ENCODE peak calls at places on chromosomes 16 and 17, in eight cellular contexts. One of them, this sample, is unnamed.

GRCh38 chr17:77025781-77026180 is 115.0 kb upstream of the SEC14L1 start:
- DNase-seq in upper lobe of left lung: no peak
- DNase-seq in stomach: no peak
- DNase-seq in breast epithelium: no peak
- DNase-seq in HCT116: no peak
- DNase-seq in SK-N-SH: no peak
- DNase-seq in GM12878: no peak
- DNase-seq in transverse colon: no peak
- DNase-seq in this sample: no peak

GRCh38 chr16:85281181-85281580 is 168.9 kb upstream of the CIBAR2 start:
- DNase-seq in upper lobe of left lung: no peak
- DNase-seq in stomach: no peak
- DNase-seq in breast epithelium: no peak
- DNase-seq in HCT116: no peak
- DNase-seq in SK-N-SH: no peak
- DNase-seq in GM12878: no peak
- DNase-seq in transverse colon: no peak
- DNase-seq in this sample: no peak

GRCh38 chr16:9102379-9102778 is 10.9 kb downstream of the HAPSTR1 start:
- DNase-seq in upper lobe of left lung: no peak
- DNase-seq in stomach: no peak
- DNase-seq in breast epithelium: no peak
- DNase-seq in HCT116: no peak
- DNase-seq in SK-N-SH: no peak
- DNase-seq in GM12878: no peak
- DNase-seq in transverse colon: no peak
- DNase-seq in this sample: no peak

GRCh38 chr16:50581830-50582229 is 33.6 kb downstream of the NKD1 start:
- DNase-seq in upper lobe of left lung: no peak
- DNase-seq in stomach: no peak
- DNase-seq in breast epithelium: no peak
- DNase-seq in HCT116: no peak
- DNase-seq in SK-N-SH: no peak
- DNase-seq in GM12878: no peak
- DNase-seq in transverse colon: no peak
- DNase-seq in this sample: no peak

GRCh38 chr17:80884811-80885210 is 106.8 kb upstream of the CHMP6 start:
- DNase-seq in upper lobe of left lung: no peak
- DNase-seq in stomach: no peak
- DNase-seq in breast epithelium: no peak
- DNase-seq in HCT116: no peak
- DNase-seq in SK-N-SH: no peak
- DNase-seq in GM12878: no peak
- DNase-seq in transverse colon: no peak
- DNase-seq in this sample: no peak

GRCh38 chr16:74950511-74950910 is 34.4 kb downstream of the WDR59 start:
- DNase-seq in upper lobe of left lung: no peak
- DNase-seq in stomach: no peak
- DNase-seq in breast epithelium: no peak
- DNase-seq in HCT116: no peak
- DNase-seq in SK-N-SH: no peak
- DNase-seq in GM12878: no peak
- DNase-seq in transverse colon: no peak
- DNase-seq in this sample: no peak

GRCh38 chr16:11896776-11897175 is 19.0 kb downstream of the GSPT1 start:
- DNase-seq in upper lobe of left lung: no peak
- DNase-seq in stomach: no peak
- DNase-seq in breast epithelium: no peak
- DNase-seq in HCT116: no peak
- DNase-seq in SK-N-SH: no peak
- DNase-seq in GM12878: no peak
- DNase-seq in transverse colon: no peak
- DNase-seq in this sample: no peak

GRCh38 chr17:42819939-42820535 is 4.0 kb downstream of the BECN1 start:
- DNase-seq in upper lobe of left lung: peak; percentile 71
- DNase-seq in stomach: peak; percentile 71
- DNase-seq in breast epithelium: no peak
- DNase-seq in HCT116: peak; percentile 21
- DNase-seq in SK-N-SH: peak; percentile 70
- DNase-seq in GM12878: no peak
- DNase-seq in transverse colon: peak; percentile 66
- DNase-seq in this sample: no peak

GRCh38 chr17:73302189-73302588 is 9.6 kb downstream of the CDC42EP4 start:
- DNase-seq in upper lobe of left lung: no peak
- DNase-seq in stomach: no peak
- DNase-seq in breast epithelium: no peak
- DNase-seq in HCT116: no peak
- DNase-seq in SK-N-SH: no peak
- DNase-seq in GM12878: no peak
- DNase-seq in transverse colon: no peak
- DNase-seq in this sample: no peak

GRCh38 chr16:87461466-87461975 is 31.3 kb downstream of the ZCCHC14 start:
- DNase-seq in upper lobe of left lung: peak; percentile 97
- DNase-seq in stomach: peak; percentile 96
- DNase-seq in breast epithelium: peak; percentile 87
- DNase-seq in HCT116: peak; percentile 98
- DNase-seq in SK-N-SH: no peak
- DNase-seq in GM12878: no peak
- DNase-seq in transverse colon: peak; percentile 93
- DNase-seq in this sample: peak; percentile 89

GRCh38 chr17:38750312-38751121 is 2.0 kb upstream of the PSMB3 start:
- DNase-seq in upper lobe of left lung: no peak
- DNase-seq in stomach: no peak
- DNase-seq in breast epithelium: no peak
- DNase-seq in HCT116: no peak
- DNase-seq in SK-N-SH: no peak
- DNase-seq in GM12878: no peak
- DNase-seq in transverse colon: no peak
- DNase-seq in this sample: no peak

GRCh38 chr16:2919511-2920255 is 8.0 kb downstream of the FLYWCH1 start:
- DNase-seq in upper lobe of left lung: peak; percentile 36
- DNase-seq in stomach: peak; percentile 62
- DNase-seq in breast epithelium: no peak
- DNase-seq in HCT116: peak; percentile 57
- DNase-seq in SK-N-SH: peak; percentile 84
- DNase-seq in GM12878: no peak
- DNase-seq in transverse colon: peak; percentile 61
- DNase-seq in this sample: peak; percentile 44
- TF ChIP-seq POLR2AphosphoS5 in upper lobe of left lung: peak; percentile 19
- TF ChIP-seq POLR2AphosphoS5 in stomach: no peak
- TF ChIP-seq POLR2AphosphoS5 in breast epithelium: no peak
- TF ChIP-seq POLR2AphosphoS5 in HCT116: no peak
- TF ChIP-seq POLR2AphosphoS5 in SK-N-SH: no peak
- TF ChIP-seq POLR2AphosphoS5 in GM12878: no peak
- TF ChIP-seq POLR2AphosphoS5 in transverse colon: no peak
- TF ChIP-seq POLR2AphosphoS5 in this sample: peak; percentile 68

DNA sequence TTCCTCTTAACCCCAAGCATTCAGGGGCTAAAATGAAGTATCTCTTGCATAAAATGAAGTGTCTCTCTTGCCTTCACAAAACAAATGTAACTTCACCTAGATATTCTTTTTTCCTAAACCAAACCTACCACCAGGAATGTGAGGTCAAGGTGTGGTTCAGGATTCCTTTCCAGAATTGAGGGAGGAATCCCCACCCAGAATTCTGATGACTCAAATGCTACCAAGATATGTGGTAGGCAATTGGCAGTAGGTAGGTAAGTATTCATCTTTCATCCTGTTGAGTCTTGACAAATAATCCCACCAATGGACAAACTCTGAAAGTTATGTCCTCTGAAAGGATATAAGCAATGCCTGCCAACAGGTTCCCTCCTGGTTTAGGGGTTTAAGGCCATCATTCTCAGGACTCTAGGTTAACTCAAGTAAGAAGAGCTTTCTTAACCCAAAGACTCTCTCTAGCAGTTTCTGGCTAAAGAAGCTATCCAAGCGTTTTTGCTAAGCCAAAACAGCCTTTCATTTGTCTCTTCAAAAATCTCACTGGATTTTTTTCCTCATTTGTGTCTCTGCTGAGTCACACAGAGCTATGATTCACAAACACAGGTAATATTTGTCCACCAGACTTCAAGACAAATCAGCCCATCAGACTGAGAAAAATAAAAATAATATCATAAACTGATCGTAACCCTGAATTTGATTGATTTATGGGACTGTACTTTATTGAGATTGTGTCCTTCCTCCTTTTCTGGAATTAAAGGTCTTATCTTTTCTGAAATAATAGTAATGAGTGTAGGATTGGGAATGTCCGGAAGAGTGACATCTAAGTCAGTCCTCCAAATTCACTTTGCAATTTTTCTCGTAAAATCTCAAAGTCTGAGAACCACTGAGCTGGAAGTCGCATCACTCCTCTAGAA is 26.0 kb downstream of the TRIM16 start:
- DNase-seq in upper lobe of left lung: no peak
- DNase-seq in stomach: no peak
- DNase-seq in breast epithelium: no peak
- DNase-seq in HCT116: peak; percentile 57
- DNase-seq in SK-N-SH: no peak
- DNase-seq in GM12878: no peak
- DNase-seq in transverse colon: no peak
- DNase-seq in this sample: no peak
- H3K4me1 ChIP-seq in upper lobe of left lung: peaks cover 5% of the 10 kb centered on the region
- H3K4me1 ChIP-seq in stomach: peaks cover 17% of the 10 kb centered on the region
- H3K4me1 ChIP-seq in breast epithelium: no peaks in the 10 kb centered on the region
- H3K4me1 ChIP-seq in HCT116: peaks cover 79% of the 10 kb centered on the region
- H3K4me1 ChIP-seq in SK-N-SH: peaks cover 9% of the 10 kb centered on the region
- H3K4me1 ChIP-seq in GM12878: peaks cover 7% of the 10 kb centered on the region
- H3K4me1 ChIP-seq in transverse colon: no peaks in the 10 kb centered on the region
- H3K4me1 ChIP-seq in this sample: no peaks in the 10 kb centered on the region

GRCh38 chr16:29809031-29809747 is 2.8 kb upstream of the PRRT2 start:
- DNase-seq in upper lobe of left lung: no peak
- DNase-seq in stomach: no peak
- DNase-seq in breast epithelium: no peak
- DNase-seq in HCT116: no peak
- DNase-seq in SK-N-SH: no peak
- DNase-seq in GM12878: no peak
- DNase-seq in transverse colon: no peak
- DNase-seq in this sample: no peak

GRCh38 chr16:29809850-29810698 is 1.9 kb upstream of the PRRT2 start:
- DNase-seq in upper lobe of left lung: no peak
- DNase-seq in stomach: no peak
- DNase-seq in breast epithelium: no peak
- DNase-seq in HCT116: no peak
- DNase-seq in SK-N-SH: no peak
- DNase-seq in GM12878: no peak
- DNase-seq in transverse colon: no peak
- DNase-seq in this sample: no peak

GRCh38 chr16:29807426-29808218 is 1.3 kb downstream of the MAZ start:
- DNase-seq in upper lobe of left lung: peak; percentile 92
- DNase-seq in stomach: peak; percentile 89
- DNase-seq in breast epithelium: peak; percentile 86
- DNase-seq in HCT116: peak; percentile 82
- DNase-seq in SK-N-SH: peak; percentile 77
- DNase-seq in GM12878: no peak
- DNase-seq in transverse colon: peak; percentile 93
- DNase-seq in this sample: peak; percentile 90

GRCh38 chr16:29806641-29807425 is 504 bp downstream of the MAZ start:
- DNase-seq in upper lobe of left lung: peak; percentile 58
- DNase-seq in stomach: peak; percentile 44
- DNase-seq in breast epithelium: no peak
- DNase-seq in HCT116: no peak
- DNase-seq in SK-N-SH: peak; percentile 70
- DNase-seq in GM12878: no peak
- DNase-seq in transverse colon: peak; percentile 64
- DNase-seq in this sample: peak; percentile 29

GRCh38 chr16:29808219-29808900 is 2.0 kb downstream of the MAZ start:
- DNase-seq in upper lobe of left lung: no peak
- DNase-seq in stomach: no peak
- DNase-seq in breast epithelium: no peak
- DNase-seq in HCT116: no peak
- DNase-seq in SK-N-SH: no peak
- DNase-seq in GM12878: no peak
- DNase-seq in transverse colon: no peak
- DNase-seq in this sample: no peak
- TF ChIP-seq POLR2AphosphoS5 in upper lobe of left lung: no peak
- TF ChIP-seq POLR2AphosphoS5 in stomach: no peak
- TF ChIP-seq POLR2AphosphoS5 in breast epithelium: no peak
- TF ChIP-seq POLR2AphosphoS5 in HCT116: peak; percentile 60
- TF ChIP-seq POLR2AphosphoS5 in SK-N-SH: no peak
- TF ChIP-seq POLR2AphosphoS5 in GM12878: no peak
- TF ChIP-seq POLR2AphosphoS5 in transverse colon: no peak
- TF ChIP-seq POLR2AphosphoS5 in this sample: no peak

GRCh38 chr16:14063618-14064581 is 7.2 kb upstream of the MRTFB start:
- DNase-seq in upper lobe of left lung: no peak
- DNase-seq in stomach: no peak
- DNase-seq in breast epithelium: no peak
- DNase-seq in HCT116: no peak
- DNase-seq in SK-N-SH: no peak
- DNase-seq in GM12878: no peak
- DNase-seq in transverse colon: no peak
- DNase-seq in this sample: no peak
- H3K4me1 ChIP-seq in upper lobe of left lung: no peaks in the 10 kb centered on the region
- H3K4me1 ChIP-seq in stomach: no peaks in the 10 kb centered on the region
- H3K4me1 ChIP-seq in breast epithelium: no peaks in the 10 kb centered on the region
- H3K4me1 ChIP-seq in HCT116: no peaks in the 10 kb centered on the region
- H3K4me1 ChIP-seq in SK-N-SH: no peaks in the 10 kb centered on the region
- H3K4me1 ChIP-seq in GM12878: no peaks in the 10 kb centered on the region
- H3K4me1 ChIP-seq in transverse colon: no peaks in the 10 kb centered on the region
- H3K4me1 ChIP-seq in this sample: no peaks in the 10 kb centered on the region

GRCh38 chr16:49281843-49282642 is 405 bp upstream of the CBLN1 start:
- DNase-seq in upper lobe of left lung: peak; percentile 83
- DNase-seq in stomach: peak; percentile 77
- DNase-seq in breast epithelium: peak; percentile 80
- DNase-seq in HCT116: no peak
- DNase-seq in SK-N-SH: peak; percentile 100
- DNase-seq in GM12878: no peak
- DNase-seq in transverse colon: peak; percentile 91
- DNase-seq in this sample: peak; percentile 59
- TF ChIP-seq POLR2AphosphoS5 in upper lobe of left lung: no peak
- TF ChIP-seq POLR2AphosphoS5 in stomach: no peak
- TF ChIP-seq POLR2AphosphoS5 in breast epithelium: no peak
- TF ChIP-seq POLR2AphosphoS5 in HCT116: no peak
- TF ChIP-seq POLR2AphosphoS5 in SK-N-SH: no peak
- TF ChIP-seq POLR2AphosphoS5 in GM12878: no peak
- TF ChIP-seq POLR2AphosphoS5 in transverse colon: peak; percentile 49
- TF ChIP-seq POLR2AphosphoS5 in this sample: no peak

GRCh38 chr16:64920211-64920610 is 201.7 kb downstream of the CDH11 start:
- DNase-seq in upper lobe of left lung: no peak
- DNase-seq in stomach: no peak
- DNase-seq in breast epithelium: no peak
- DNase-seq in HCT116: no peak
- DNase-seq in SK-N-SH: no peak
- DNase-seq in GM12878: no peak
- DNase-seq in transverse colon: no peak
- DNase-seq in this sample: no peak

GRCh38 chr16:64926476-64926875 is 195.4 kb downstream of the CDH11 start:
- DNase-seq in upper lobe of left lung: no peak
- DNase-seq in stomach: no peak
- DNase-seq in breast epithelium: no peak
- DNase-seq in HCT116: no peak
- DNase-seq in SK-N-SH: no peak
- DNase-seq in GM12878: no peak
- DNase-seq in transverse colon: no peak
- DNase-seq in this sample: no peak

GRCh38 chr16:64925166-64925565 is 196.7 kb downstream of the CDH11 start:
- DNase-seq in upper lobe of left lung: no peak
- DNase-seq in stomach: no peak
- DNase-seq in breast epithelium: no peak
- DNase-seq in HCT116: no peak
- DNase-seq in SK-N-SH: no peak
- DNase-seq in GM12878: no peak
- DNase-seq in transverse colon: no peak
- DNase-seq in this sample: no peak
- H3K4me1 ChIP-seq in upper lobe of left lung: no peaks in the 10 kb centered on the region
- H3K4me1 ChIP-seq in stomach: no peaks in the 10 kb centered on the region
- H3K4me1 ChIP-seq in breast epithelium: no peaks in the 10 kb centered on the region
- H3K4me1 ChIP-seq in HCT116: no peaks in the 10 kb centered on the region
- H3K4me1 ChIP-seq in SK-N-SH: no peaks in the 10 kb centered on the region
- H3K4me1 ChIP-seq in GM12878: no peaks in the 10 kb centered on the region
- H3K4me1 ChIP-seq in transverse colon: no peaks in the 10 kb centered on the region
- H3K4me1 ChIP-seq in this sample: no peaks in the 10 kb centered on the region

This sample was measured in prostate gland.